ENCODE peak calls at places on chromosome 1, in four cellular contexts. One of them, this sample, is unnamed.

GRCh38 chr1:230681599-230681998 is 32.3 kb downstream of the AGT start:
- DNase-seq in IMR-90: peak; percentile 85
- DNase-seq in esophagus squamous epithelium: no peak
- DNase-seq in heart right ventricle: no peak
- DNase-seq in this sample: peak; percentile 44

GRCh38 chr1:214493126-214493796 is 58.1 kb downstream of the PTPN14 start:
- DNase-seq in IMR-90: peak; percentile 72
- DNase-seq in esophagus squamous epithelium: no peak
- DNase-seq in heart right ventricle: no peak
- DNase-seq in this sample: no peak

GRCh38 chr1:18278953-18279712 is 171.5 kb downstream of the IGSF21 start:
- DNase-seq in IMR-90: no peak
- DNase-seq in esophagus squamous epithelium: no peak
- DNase-seq in heart right ventricle: no peak
- DNase-seq in this sample: no peak

GRCh38 chr1:220956861-220957605 is 77.8 kb downstream of the HLX start:
- DNase-seq in IMR-90: peak; percentile 98
- DNase-seq in esophagus squamous epithelium: no peak
- DNase-seq in heart right ventricle: no peak
- DNase-seq in this sample: peak; percentile 88

GRCh38 chr1:212920895-212921294 is 29.4 kb upstream of the VASH2 start:
- DNase-seq in IMR-90: no peak
- DNase-seq in esophagus squamous epithelium: no peak
- DNase-seq in heart right ventricle: no peak
- DNase-seq in this sample: no peak

GRCh38 chr1:26907071-26907922 is 6.5 kb downstream of the NR0B2 start:
- DNase-seq in IMR-90: peak; percentile 92
- DNase-seq in esophagus squamous epithelium: no peak
- DNase-seq in heart right ventricle: no peak
- DNase-seq in this sample: peak; percentile 93

GRCh38 chr1:203911806-203912205 is 50.4 kb downstream of the SNRPE start:
- DNase-seq in IMR-90: no peak
- DNase-seq in esophagus squamous epithelium: no peak
- DNase-seq in heart right ventricle: no peak
- DNase-seq in this sample: no peak

GRCh38 chr1:35707253-35708178 is 11.2 kb downstream of the C1orf216 start:
- DNase-seq in IMR-90: no peak
- DNase-seq in esophagus squamous epithelium: no peak
- DNase-seq in heart right ventricle: no peak
- DNase-seq in this sample: no peak

GRCh38 chr1:212167098-212167497 is 118.1 kb upstream of the PPP2R5A start:
- DNase-seq in IMR-90: peak; percentile 90
- DNase-seq in esophagus squamous epithelium: no peak
- DNase-seq in heart right ventricle: peak; percentile 56
- DNase-seq in this sample: no peak

GRCh38 chr1:54409156-54410142 is 3.3 kb upstream of the SSBP3 start:
- DNase-seq in IMR-90: no peak
- DNase-seq in esophagus squamous epithelium: no peak
- DNase-seq in heart right ventricle: no peak
- DNase-seq in this sample: no peak

GRCh38 chr1:7405844-7406500 is 365.1 kb upstream of the VAMP3 start:
- DNase-seq in IMR-90: no peak
- DNase-seq in esophagus squamous epithelium: no peak
- DNase-seq in heart right ventricle: peak; percentile 1
- DNase-seq in this sample: no peak

GRCh38 chr1:84583648-84584047 is 9.4 kb upstream of the CTBS start:
- DNase-seq in IMR-90: no peak
- DNase-seq in esophagus squamous epithelium: no peak
- DNase-seq in heart right ventricle: no peak
- DNase-seq in this sample: no peak

GRCh38 chr1:43522776-43523480 is 7.8 kb upstream of the PTPRF start:
- DNase-seq in IMR-90: peak; percentile 93
- DNase-seq in esophagus squamous epithelium: no peak
- DNase-seq in heart right ventricle: no peak
- DNase-seq in this sample: peak; percentile 92

GRCh38 chr1:181482521-181483083 is 715 bp upstream of the CACNA1E start:
- DNase-seq in IMR-90: peak; percentile 0
- DNase-seq in esophagus squamous epithelium: no peak
- DNase-seq in heart right ventricle: no peak
- DNase-seq in this sample: no peak

GRCh38 chr1:181490276-181490675 is 7.0 kb downstream of the CACNA1E start:
- DNase-seq in IMR-90: no peak
- DNase-seq in esophagus squamous epithelium: no peak
- DNase-seq in heart right ventricle: no peak
- DNase-seq in this sample: no peak

GRCh38 chr1:183180634-183181056 is 5.4 kb upstream of the LAMC2 start:
- DNase-seq in IMR-90: peak; percentile 83
- DNase-seq in esophagus squamous epithelium: no peak
- DNase-seq in heart right ventricle: peak; percentile 71
- DNase-seq in this sample: peak; percentile 93

GRCh38 chr1:39805385-39805784 is 16.7 kb upstream of the BMP8B start:
- DNase-seq in IMR-90: no peak
- DNase-seq in esophagus squamous epithelium: no peak
- DNase-seq in heart right ventricle: no peak
- DNase-seq in this sample: no peak

GRCh38 chr1:39802496-39803260 is 14.0 kb upstream of the BMP8B start:
- DNase-seq in IMR-90: no peak
- DNase-seq in esophagus squamous epithelium: no peak
- DNase-seq in heart right ventricle: no peak
- DNase-seq in this sample: no peak

GRCh38 chr1:39795651-39796050 is 7.0 kb upstream of the BMP8B start:
- DNase-seq in IMR-90: no peak
- DNase-seq in esophagus squamous epithelium: no peak
- DNase-seq in heart right ventricle: no peak
- DNase-seq in this sample: no peak

GRCh38 chr1:39800471-39800835 is 11.8 kb upstream of the BMP8B start:
- DNase-seq in IMR-90: no peak
- DNase-seq in esophagus squamous epithelium: no peak
- DNase-seq in heart right ventricle: no peak
- DNase-seq in this sample: no peak

DNA sequence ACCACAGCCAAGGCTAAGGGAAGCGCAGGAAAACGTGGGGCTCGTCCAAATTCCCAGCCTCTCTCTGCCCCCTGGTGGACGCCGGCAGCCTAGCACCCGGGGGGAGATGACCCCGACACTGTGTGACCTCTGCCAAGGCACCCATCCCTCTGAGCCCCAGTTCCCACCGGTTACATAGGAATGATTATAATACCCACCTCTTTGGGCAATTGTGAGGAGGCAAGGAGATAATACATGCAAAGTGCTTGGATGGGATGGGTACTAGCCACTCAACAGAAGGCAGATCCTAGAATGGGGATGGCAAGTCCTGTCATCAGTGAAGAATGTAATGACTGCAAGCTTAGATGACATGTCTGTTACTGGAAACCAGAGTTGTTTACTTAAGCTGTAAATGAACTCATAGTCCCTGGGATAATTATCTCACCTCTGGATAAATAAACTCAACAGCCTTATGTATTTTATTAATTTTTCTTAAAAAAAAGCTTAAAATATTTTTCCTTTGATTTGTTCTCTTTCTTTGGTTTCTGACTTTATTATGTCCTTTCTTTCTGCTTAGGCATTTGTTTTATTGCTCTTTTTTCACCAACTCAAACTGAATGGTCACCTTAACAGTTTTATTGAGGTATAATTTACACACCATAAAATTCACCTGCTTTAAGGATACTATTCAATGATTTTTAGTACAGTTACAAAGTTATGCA is 11.3 kb upstream of the BMP8B start:
- DNase-seq in IMR-90: peak; percentile 84
- DNase-seq in esophagus squamous epithelium: no peak
- DNase-seq in heart right ventricle: peak; percentile 53
- DNase-seq in this sample: peak; percentile 89
- H3K4me3 ChIP-seq in IMR-90: no peak overlapping the region
- H3K4me3 ChIP-seq in esophagus squamous epithelium: peak overlapping the region; percentile 35
- H3K4me3 ChIP-seq in heart right ventricle: no peak overlapping the region
- H3K4me3 ChIP-seq in this sample: no peak overlapping the region

GRCh38 chr1:2323575-2323974 is 67.8 kb downstream of the MORN1 start:
- DNase-seq in IMR-90: no peak
- DNase-seq in esophagus squamous epithelium: no peak
- DNase-seq in heart right ventricle: no peak
- DNase-seq in this sample: no peak

GRCh38 chr1:2321258-2321657 is 70.1 kb downstream of the MORN1 start:
- DNase-seq in IMR-90: no peak
- DNase-seq in esophagus squamous epithelium: no peak
- DNase-seq in heart right ventricle: no peak
- DNase-seq in this sample: no peak

GRCh38 chr1:2320760-2321159 is 70.6 kb downstream of the MORN1 start:
- DNase-seq in IMR-90: no peak
- DNase-seq in esophagus squamous epithelium: no peak
- DNase-seq in heart right ventricle: no peak
- DNase-seq in this sample: no peak

GRCh38 chr1:2322593-2323295 is 68.6 kb downstream of the MORN1 start:
- DNase-seq in IMR-90: no peak
- DNase-seq in esophagus squamous epithelium: no peak
- DNase-seq in heart right ventricle: no peak
- DNase-seq in this sample: no peak

DNA sequence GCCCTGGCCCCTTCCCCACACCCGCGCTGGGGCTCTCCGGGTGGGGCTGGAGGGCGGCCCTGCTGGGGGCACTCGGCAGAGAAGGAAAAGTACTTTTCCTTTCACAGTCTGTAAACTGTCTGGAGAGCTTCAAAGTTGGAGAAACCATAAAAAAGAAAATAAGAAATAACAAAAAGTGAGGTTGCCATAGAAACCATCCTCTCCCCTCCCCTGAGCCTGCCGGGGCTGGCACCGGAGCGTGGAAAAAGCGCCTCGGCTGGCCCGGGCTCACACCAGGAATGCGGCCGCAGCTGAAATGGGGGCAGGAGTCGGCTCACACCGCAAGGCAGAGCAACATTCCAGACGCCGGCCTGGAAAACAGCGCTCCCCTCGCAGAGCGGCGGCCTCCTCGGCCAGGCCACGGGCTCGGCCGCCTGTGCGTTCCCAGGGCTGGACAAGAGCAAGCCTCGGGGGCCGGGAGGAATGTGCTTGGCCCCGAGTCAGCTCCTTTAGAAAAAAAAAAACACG is 69.2 kb downstream of the MORN1 start:
- DNase-seq in IMR-90: peak; percentile 80
- DNase-seq in esophagus squamous epithelium: no peak
- DNase-seq in heart right ventricle: peak; percentile 81
- DNase-seq in this sample: peak; percentile 27
- TF ChIP-seq CTCF in IMR-90: peak; percentile 16
- TF ChIP-seq CTCF in esophagus squamous epithelium: no peak
- TF ChIP-seq CTCF in heart right ventricle: no peak
- TF ChIP-seq CTCF in this sample: peak; percentile 24

GRCh38 chr1:177686929-177687328 is 282.9 kb downstream of the SEC16B start:
- DNase-seq in IMR-90: no peak
- DNase-seq in esophagus squamous epithelium: no peak
- DNase-seq in heart right ventricle: no peak
- DNase-seq in this sample: no peak
- H3K4me3 ChIP-seq in IMR-90: no peak overlapping the region
- H3K4me3 ChIP-seq in esophagus squamous epithelium: no peak overlapping the region
- H3K4me3 ChIP-seq in heart right ventricle: no peak overlapping the region
- H3K4me3 ChIP-seq in this sample: no peak overlapping the region

GRCh38 chr1:22225858-22226584 is 83.1 kb upstream of the WNT4 start:
- DNase-seq in IMR-90: no peak
- DNase-seq in esophagus squamous epithelium: no peak
- DNase-seq in heart right ventricle: no peak
- DNase-seq in this sample: no peak
- TF ChIP-seq CTCF in IMR-90: no peak
- TF ChIP-seq CTCF in esophagus squamous epithelium: no peak
- TF ChIP-seq CTCF in heart right ventricle: no peak
- TF ChIP-seq CTCF in this sample: no peak

DNA sequence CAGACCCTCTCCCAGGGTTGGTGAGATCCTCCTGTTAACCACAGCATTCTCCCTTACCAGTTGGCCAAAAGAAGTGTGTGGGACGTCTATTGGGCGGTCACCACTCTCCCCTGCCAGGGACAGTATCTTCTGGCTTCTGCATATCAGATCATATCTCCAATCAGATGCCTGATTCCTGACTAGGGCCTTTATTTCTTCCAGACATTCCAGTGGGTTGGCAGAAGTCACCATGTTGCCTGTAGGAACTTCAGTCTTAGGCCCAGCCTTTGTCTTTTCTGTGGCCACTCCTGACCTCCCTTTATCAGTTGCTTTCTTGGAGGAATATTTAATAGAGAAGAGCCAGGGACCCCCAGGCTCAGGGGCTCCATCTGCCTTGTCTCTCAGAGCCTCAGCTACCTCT is 130.4 kb upstream of the F3 start:
- DNase-seq in IMR-90: no peak
- DNase-seq in esophagus squamous epithelium: no peak
- DNase-seq in heart right ventricle: no peak
- DNase-seq in this sample: no peak
- H3K4me3 ChIP-seq in IMR-90: no peak overlapping the region
- H3K4me3 ChIP-seq in esophagus squamous epithelium: no peak overlapping the region
- H3K4me3 ChIP-seq in heart right ventricle: no peak overlapping the region
- H3K4me3 ChIP-seq in this sample: no peak overlapping the region

This sample was measured in epithelial cell of proximal tubule.